ENCODE peak calls at places on chromosomes 7 and 10, in ten cellular contexts. A is MCF 10A; S is mucosa of gallbladder; U is ACHN; I is NCI-H774; W is activated CD4-positive, alpha-beta T cell treated with anti-CD3 and anti-CD28 coated beads for 48 hours; M is smooth muscle cell of the brain vasculature; P is heart right ventricle; N is HuH-7; D is amygdala. Z is an unnamed sample.

GRCh38 chr7:91636728-91637127 is 243.8 kb downstream of the MTERF1 start:
- DNase-seq in A (no peak), S (no peak), U (no peak), I (no peak), W (no peak), M (no peak), P (no peak), N (no peak), D (no peak), Z (no peak)

GRCh38 chr7:121140790-121141189 is 152.3 kb downstream of the CPED1 start:
- DNase-seq in A (no peak), S (no peak), U (no peak), I (no peak), W (peak), M (no peak), P (no peak), N (no peak), D (no peak), Z (no peak)

GRCh38 chr7:28103984-28104628 is 76.5 kb downstream of the JAZF1 start:
- DNase-seq in A (peak), S (no peak), U (no peak), I (no peak), W (no peak), M (no peak), P (no peak), N (no peak), D (no peak), Z (no peak)

GRCh38 chr10:19204239-19204917 is 155.8 kb downstream of the MALRD1 start:
- DNase-seq in A (no peak), S (no peak), U (peak), I (no peak), W (no peak), M (no peak), P (no peak), N (no peak), D (no peak), Z (no peak)

GRCh38 chr7:141585592-141586510 is 34.6 kb downstream of the AGK start:
- DNase-seq in A (peak), S (no peak), U (peak), I (no peak), W (peak), M (peak), P (no peak), N (peak), D (no peak), Z (no peak)

GRCh38 chr10:33883881-33884280 is 549.4 kb upstream of the NRP1 start:
- DNase-seq in A (no peak), S (no peak), U (no peak), I (no peak), W (no peak), M (no peak), P (no peak), N (no peak), D (no peak), Z (no peak)

GRCh38 chr7:139370943-139371313 is 11.2 kb downstream of the LUC7L2 start:
- DNase-seq in A (no peak), S (no peak), U (no peak), I (no peak), W (no peak), M (no peak), P (no peak), N (no peak), D (no peak), Z (no peak)

GRCh38 chr7:31687024-31687423 is at the start of gene PPP1R17:
- DNase-seq in A (no peak), S (no peak), U (no peak), I (no peak), W (no peak), M (no peak), P (peak), N (no peak), D (no peak), Z (no peak)

GRCh38 chr7:125529237-125529636 is 599.6 kb upstream of the POT1 start:
- DNase-seq in A (no peak), S (no peak), U (no peak), I (no peak), W (no peak), M (no peak), P (no peak), N (no peak), D (no peak), Z (no peak)

GRCh38 chr10:4221315-4221714 is 436.3 kb upstream of the KLF6 start:
- DNase-seq in A (no peak), S (no peak), U (no peak), I (no peak), W (no peak), M (no peak), P (no peak), N (no peak), D (no peak), Z (no peak)

GRCh38 chr7:150940446-150941102 is 37.5 kb downstream of the KCNH2 start:
- DNase-seq in A (peak), S (no peak), U (no peak), I (no peak), W (no peak), M (no peak), P (no peak), N (no peak), D (no peak), Z (no peak)

GRCh38 chr10:132210766-132211165 is 24.0 kb downstream of the DPYSL4 start:
- DNase-seq in A (no peak), S (no peak), U (no peak), I (no peak), W (no peak), M (no peak), P (no peak), N (no peak), D (no peak), Z (no peak)

GRCh38 chr10:124688889-124689670 is 55.1 kb downstream of the FAM53B start:
- DNase-seq in A (peak), S (no peak), U (no peak), I (no peak), W (peak), M (no peak), P (no peak), N (no peak), D (no peak), Z (peak)

GRCh38 chr10:125124114-125124486 is 36.3 kb downstream of the CTBP2 start:
- DNase-seq in A (no peak), S (no peak), U (no peak), I (no peak), W (no peak), M (no peak), P (no peak), N (no peak), D (no peak), Z (no peak)

GRCh38 chr7:13860734-13861133 is 128.7 kb downstream of the ETV1 start:
- DNase-seq in A (no peak), S (no peak), U (no peak), I (no peak), W (no peak), M (no peak), P (no peak), N (no peak), D (no peak), Z (no peak)

GRCh38 chr7:41834805-41835694 is 132.2 kb upstream of the INHBA start:
- DNase-seq in A (no peak), S (peak), U (no peak), I (no peak), W (no peak), M (no peak), P (no peak), N (no peak), D (no peak), Z (no peak)

GRCh38 chr10:80511984-80512634 is 25.6 kb upstream of the SH2D4B start:
- DNase-seq in A (no peak), S (no peak), U (no peak), I (no peak), W (no peak), M (no peak), P (no peak), N (no peak), D (no peak), Z (no peak)

GRCh38 chr7:158849553-158850389 is 6.6 kb upstream of the DYNC2I1 start:
- DNase-seq in A (no peak), S (no peak), U (no peak), I (no peak), W (no peak), M (no peak), P (no peak), N (no peak), D (no peak), Z (no peak)

GRCh38 chr7:155466814-155467675 is 9.1 kb downstream of the EN2 start:
- DNase-seq in A (no peak), S (no peak), U (peak), I (no peak), W (peak), M (no peak), P (no peak), N (no peak), D (no peak), Z (no peak)

GRCh38 chr10:68231916-68232315 is at the start of gene ATOH7:
- DNase-seq in A (no peak), S (no peak), U (no peak), I (no peak), W (no peak), M (no peak), P (no peak), N (no peak), D (no peak), Z (no peak)

GRCh38 chr7:128909605-128910568 is 622 bp downstream of the KCP start:
- DNase-seq in A (no peak), S (no peak), U (peak), I (no peak), W (no peak), M (peak), P (no peak), N (peak), D (no peak), Z (no peak)

GRCh38 chr10:27998178-27998953 is 513 bp downstream of the ODAD2 start:
- DNase-seq in A (peak), S (no peak), U (peak), I (no peak), W (peak), M (no peak), P (peak), N (no peak), D (no peak), Z (peak)

GRCh38 chr10:29946953-29947700 is 112.3 kb downstream of the JCAD start:
- DNase-seq in A (peak), S (no peak), U (peak), I (no peak), W (no peak), M (peak), P (no peak), N (no peak), D (no peak), Z (no peak)

GRCh38 chr7:4851459-4852422 is 10.1 kb downstream of the PAPOLB start:
- DNase-seq in A (peak), S (no peak), U (peak), I (no peak), W (no peak), M (no peak), P (no peak), N (no peak), D (no peak), Z (no peak)

GRCh38 chr7:123689250-123689649 is 33.6 kb downstream of the LMOD2 start:
- DNase-seq in A (no peak), S (no peak), U (no peak), I (no peak), W (no peak), M (no peak), P (no peak), N (no peak), D (no peak), Z (no peak)

GRCh38 chr7:88302486-88302885 is 4.2 kb downstream of the STEAP4 start:
- DNase-seq in A (peak), S (no peak), U (no peak), I (no peak), W (no peak), M (no peak), P (no peak), N (no peak), D (no peak), Z (no peak)

GRCh38 chr7:98555403-98555802 is 61.7 kb upstream of the NPTX2 start:
- DNase-seq in A (peak), S (no peak), U (no peak), I (no peak), W (no peak), M (no peak), P (no peak), N (no peak), D (no peak), Z (no peak)

GRCh38 chr10:112957589-112958202 is 7.6 kb downstream of the TCF7L2 start:
- DNase-seq in A (no peak), S (no peak), U (no peak), I (no peak), W (no peak), M (no peak), P (no peak), N (no peak), D (no peak), Z (no peak)

GRCh38 chr7:36214608-36215016 is 61.6 kb downstream of the EEPD1 start:
- DNase-seq in A (no peak), S (peak), U (no peak), I (no peak), W (no peak), M (no peak), P (no peak), N (no peak), D (no peak), Z (no peak)

GRCh38 chr7:157633465-157634185 is 296.8 kb downstream of the DNAJB6 start:
- DNase-seq in A (no peak), S (no peak), U (no peak), I (no peak), W (no peak), M (no peak), P (no peak), N (no peak), D (no peak), Z (no peak)

GRCh38 chr10:102408728-102409603 is 9.6 kb downstream of the PSD start:
- DNase-seq in A (no peak), S (no peak), U (peak), I (no peak), W (peak), M (no peak), P (no peak), N (no peak), D (no peak), Z (peak)

GRCh38 chr7:134943785-134944400 is 42.4 kb upstream of the AGBL3 start:
- DNase-seq in A (peak), S (no peak), U (peak), I (peak), W (no peak), M (peak), P (no peak), N (peak), D (no peak), Z (no peak)

GRCh38 chr7:4235596-4235995 is 446.5 kb upstream of the FOXK1 start:
- DNase-seq in A (no peak), S (no peak), U (peak), I (no peak), W (no peak), M (no peak), P (no peak), N (no peak), D (no peak), Z (no peak)

GRCh38 chr10:116038259-116038658 is 234.7 kb downstream of the GFRA1 start:
- DNase-seq in A (peak), S (peak), U (no peak), I (no peak), W (no peak), M (no peak), P (no peak), N (peak), D (no peak), Z (no peak)

Z was measured in activated CD8-positive, alpha-beta memory T cell treated with anti-CD3 and anti-CD28 coated beads, Interleukin-2, amount 50 U/mL, for 48 hours.